ENCODE peak calls at places on chromosomes 11 and 22, in six cellular contexts. Z, K, P, G, L and X are unnamed samples.

GRCh38 chr11:36081274-36081945 is 137.5 kb downstream of the LDLRAD3 start:
- DNase-seq in K (no peak), P (no peak), Z (no peak), L (no peak), G (no peak), X (no peak)

GRCh38 chr11:108009497-108010360 is 1.0 kb downstream of the CUL5 start:
- DNase-seq in G (no peak), L (no peak), Z (no peak), P (no peak), K (no peak), X (peak)

GRCh38 chr11:29879560-29879959 is 137.3 kb downstream of the KCNA4 start:
- DNase-seq in G (no peak), K (no peak), Z (no peak), P (peak), L (no peak), X (no peak)

GRCh38 chr11:66123902-66124301 is 53.8 kb downstream of the PACS1 start:
- DNase-seq in P (no peak), L (no peak), Z (peak), G (no peak), K (no peak), X (no peak)

GRCh38 chr11:34214961-34215805 is 109.8 kb downstream of the NAT10 start:
- DNase-seq in L (peak), Z (no peak), K (no peak), P (no peak), G (no peak), X (no peak)

GRCh38 chr11:75814369-75814685 is 683 bp upstream of the UVRAG start:
- DNase-seq in K (no peak), G (no peak), L (peak), P (no peak), Z (peak), X (no peak)

GRCh38 chr11:40384991-40385390 is 1074.5 kb downstream of the LRRC4C start:
- DNase-seq in K (no peak), L (no peak), G (no peak), Z (no peak), P (no peak), X (no peak)

GRCh38 chr11:96969251-96969650 is 579.4 kb downstream of the JRKL start:
- DNase-seq in L (no peak), Z (no peak), G (no peak), P (no peak), K (no peak), X (no peak)

GRCh38 chr11:59769828-59770227 is 14.7 kb downstream of the STX3 start:
- DNase-seq in P (no peak), L (no peak), G (no peak), K (no peak), Z (no peak), X (no peak)

GRCh38 chr11:73950869-73951710 is at the start of gene DNAJB13:
- DNase-seq in P (no peak), L (peak), Z (peak), K (no peak), G (no peak), X (no peak)

GRCh38 chr11:22115470-22116037 is 77.3 kb upstream of the ANO5 start:
- DNase-seq in L (no peak), G (no peak), P (no peak), K (no peak), Z (no peak), X (peak)

GRCh38 chr11:78344114-78344513 is 73.5 kb downstream of the GAB2 start:
- DNase-seq in Z (no peak), K (no peak), L (no peak), P (no peak), G (no peak), X (no peak)

GRCh38 chr11:45092901-45093760 is 53.3 kb upstream of the PRDM11 start:
- DNase-seq in L (no peak), Z (no peak), K (no peak), G (peak), P (no peak), X (no peak)

GRCh38 chr11:129223260-129223659 is 31.1 kb upstream of the ARHGAP32 start:
- DNase-seq in P (no peak), L (no peak), G (no peak), K (no peak), Z (no peak), X (no peak)

GRCh38 chr11:57751676-57752253 is at the start of gene BTBD18:
- DNase-seq in K (no peak), G (no peak), P (no peak), L (no peak), Z (no peak), X (peak)

GRCh38 chr11:118914178-118914918 is 11.4 kb downstream of the BCL9L start:
- DNase-seq in L (no peak), P (no peak), K (peak), G (no peak), Z (no peak), X (no peak)

GRCh38 chr11:14380125-14380936 is 21.3 kb upstream of the RRAS2 start:
- DNase-seq in L (no peak), Z (no peak), K (no peak), G (no peak), P (no peak), X (no peak)

GRCh38 chr22:27213291-27213690 is 555.9 kb downstream of the MIAT start:
- DNase-seq in Z (no peak), P (no peak), L (no peak), G (peak), K (no peak), X (no peak)

GRCh38 chr11:103671143-103671651 is 365.2 kb upstream of the DDI1 start:
- DNase-seq in P (no peak), L (no peak), Z (no peak), K (no peak), G (no peak), X (no peak)

GRCh38 chr22:10961043-10961860 is 4566.7 kb upstream of the OR11H1 start:
- DNase-seq in K (no peak), Z (no peak), L (no peak), G (no peak), P (no peak), X (no peak)

GRCh38 chr22:17570851-17571631 is 7.7 kb downstream of the SLC25A18 start:
- DNase-seq in K (peak), Z (no peak), G (peak), P (no peak), L (no peak), X (peak)

GRCh38 chr11:27204527-27204926 is 158.5 kb downstream of the CCDC34 start:
- DNase-seq in Z (no peak), L (no peak), G (no peak), K (no peak), P (no peak), X (no peak)

GRCh38 chr22:31329029-31329428 is 17.1 kb downstream of the PATZ1 start:
- DNase-seq in Z (no peak), L (no peak), K (no peak), P (no peak), G (no peak), X (no peak)

GRCh38 chr11:86519064-86519911 is 144.6 kb downstream of the CCDC81 start:
- DNase-seq in L (no peak), Z (peak), K (no peak), P (no peak), G (no peak), X (no peak)

GRCh38 chr11:36164522-36165250 is 124.5 kb downstream of the COMMD9 start:
- DNase-seq in K (no peak), L (no peak), Z (no peak), P (no peak), G (no peak), X (no peak)

GRCh38 chr22:40220316-40221054 is 42.8 kb downstream of the TNRC6B start:
- DNase-seq in G (no peak), Z (no peak), P (no peak), L (no peak), K (no peak), X (no peak)

GRCh38 chr11:84722583-84723108 is 904.5 kb downstream of the DLG2 start:
- DNase-seq in G (no peak), K (no peak), Z (peak), P (peak), L (no peak), X (no peak)

GRCh38 chr11:33664829-33665228 is 35.8 kb downstream of the C11orf91 start:
- DNase-seq in P (no peak), K (no peak), G (no peak), L (no peak), Z (no peak), X (no peak)

GRCh38 chr11:74672332-74672955 is 58.8 kb downstream of the CHRDL2 start:
- DNase-seq in P (no peak), K (no peak), L (no peak), G (no peak), Z (no peak), X (no peak)

GRCh38 chr11:120178441-120179070 is 32.3 kb upstream of the OAF start:
- DNase-seq in Z (no peak), L (no peak), P (no peak), G (peak), K (no peak), X (no peak)

GRCh38 chr22:40324468-40325305 is 21.6 kb upstream of the ADSL start:
- DNase-seq in G (no peak), L (no peak), P (no peak), Z (no peak), K (no peak), X (no peak)

GRCh38 chr11:64372021-64372420 is 13.1 kb downstream of the RPS6KA4 start:
- DNase-seq in P (no peak), L (no peak), K (no peak), Z (no peak), G (no peak), X (no peak)

GRCh38 chr11:74134661-74135515 is 35.9 kb downstream of the C2CD3 start:
- DNase-seq in L (peak), G (no peak), P (no peak), Z (no peak), K (no peak), X (no peak)

GRCh38 chr22:26817926-26818325 is 160.5 kb downstream of the MIAT start:
- DNase-seq in P (no peak), G (no peak), L (no peak), K (no peak), Z (no peak), X (no peak)

GRCh38 chr11:111607751-111608150 is 5.5 kb downstream of the SIK2 start:
- DNase-seq in L (no peak), Z (no peak), P (no peak), K (no peak), G (no peak), X (no peak)

GRCh38 chr11:44860967-44861828 is 89.5 kb downstream of the TP53I11 start:
- DNase-seq in Z (no peak), K (no peak), P (no peak), G (no peak), L (no peak), X (no peak)